ENCODE peak calls at places on chromosome 18, in four cellular contexts. One of them, this sample, is unnamed.
A peak's percentile ranks its signal among the peaks of the same experiment; 100 is the strongest.

GRCh38 chr18:9008709-9009635 is 93.5 kb upstream of the NDUFV2 start:
- DNase-seq in HL-60: no peak
- DNase-seq in GM12878: no peak
- DNase-seq in K562: peak; percentile 99
- DNase-seq in this sample: no peak

GRCh38 chr18:55206941-55207340 is 247.7 kb upstream of the CCDC68 start:
- DNase-seq in GM12878: no peak
- DNase-seq in HL-60: no peak
- DNase-seq in K562: no peak
- DNase-seq in this sample: no peak

GRCh38 chr18:54739476-54739875 is 88.8 kb upstream of the RAB27B start:
- DNase-seq in HL-60: no peak
- DNase-seq in K562: no peak
- DNase-seq in GM12878: no peak
- DNase-seq in this sample: no peak

GRCh38 chr18:50944245-50944917 is 23.5 kb upstream of the ELAC1 start:
- DNase-seq in HL-60: peak; percentile 28
- DNase-seq in K562: no peak
- DNase-seq in GM12878: no peak
- DNase-seq in this sample: no peak

GRCh38 chr18:27860701-27861107 is 316.2 kb downstream of the CDH2 start:
- DNase-seq in K562: no peak
- DNase-seq in HL-60: no peak
- DNase-seq in GM12878: peak; percentile 9
- DNase-seq in this sample: no peak

GRCh38 chr18:55384551-55385275 is 203.3 kb downstream of the TCF4 start:
- DNase-seq in GM12878: no peak
- DNase-seq in HL-60: peak; percentile 40
- DNase-seq in K562: peak; percentile 57
- DNase-seq in this sample: no peak

GRCh38 chr18:48663931-48664847 is 125.4 kb downstream of the CTIF start:
- DNase-seq in GM12878: no peak
- DNase-seq in HL-60: peak; percentile 63
- DNase-seq in K562: peak; percentile 51
- DNase-seq in this sample: peak; percentile 73

GRCh38 chr18:76981388-76981968 is 151.1 kb downstream of the MBP start:
- DNase-seq in GM12878: peak; percentile 52
- DNase-seq in HL-60: no peak
- DNase-seq in K562: no peak
- DNase-seq in this sample: no peak

GRCh38 chr18:69399253-69399652 is 1.4 kb upstream of the DOK6 start:
- DNase-seq in K562: no peak
- DNase-seq in GM12878: no peak
- DNase-seq in HL-60: no peak
- DNase-seq in this sample: no peak

GRCh38 chr18:22838639-22839487 is 94.3 kb upstream of the RBBP8 start:
- DNase-seq in HL-60: no peak
- DNase-seq in K562: no peak
- DNase-seq in GM12878: peak; percentile 8
- DNase-seq in this sample: no peak

GRCh38 chr18:49548266-49548665 is 13.6 kb upstream of the LIPG start:
- DNase-seq in HL-60: no peak
- DNase-seq in K562: no peak
- DNase-seq in GM12878: no peak
- DNase-seq in this sample: no peak

GRCh38 chr18:9135912-9136314 is 668 bp upstream of the ANKRD12 start:
- DNase-seq in HL-60: peak; percentile 60
- DNase-seq in GM12878: no peak
- DNase-seq in K562: peak; percentile 75
- DNase-seq in this sample: peak; percentile 15

GRCh38 chr18:48039769-48040215 is 109.3 kb upstream of the SMAD2 start:
- DNase-seq in K562: no peak
- DNase-seq in GM12878: no peak
- DNase-seq in HL-60: no peak
- DNase-seq in this sample: no peak

GRCh38 chr18:31301201-31301655 is 16.7 kb upstream of the DSG1 start:
- DNase-seq in GM12878: no peak
- DNase-seq in HL-60: no peak
- DNase-seq in K562: no peak
- DNase-seq in this sample: no peak

GRCh38 chr18:34661464-34662087 is 48.5 kb upstream of the DTNA start:
- DNase-seq in HL-60: peak; percentile 30
- DNase-seq in K562: peak; percentile 47
- DNase-seq in GM12878: no peak
- DNase-seq in this sample: peak; percentile 11

GRCh38 chr18:55475916-55476315 is 112.1 kb downstream of the TCF4 start:
- DNase-seq in HL-60: no peak
- DNase-seq in K562: no peak
- DNase-seq in GM12878: no peak
- DNase-seq in this sample: no peak

GRCh38 chr18:49560277-49561126 is 1.4 kb upstream of the LIPG start:
- DNase-seq in GM12878: no peak
- DNase-seq in K562: no peak
- DNase-seq in HL-60: no peak
- DNase-seq in this sample: no peak

GRCh38 chr18:44229693-44230108 is 451.0 kb upstream of the SETBP1 start:
- DNase-seq in GM12878: no peak
- DNase-seq in K562: no peak
- DNase-seq in HL-60: no peak
- DNase-seq in this sample: no peak

GRCh38 chr18:35582899-35583558 is 1.5 kb downstream of the GALNT1 start:
- DNase-seq in GM12878: no peak
- DNase-seq in K562: peak; percentile 58
- DNase-seq in HL-60: no peak
- DNase-seq in this sample: no peak

GRCh38 chr18:79863161-79863945 is 65.6 kb downstream of the KCNG2 start:
- DNase-seq in K562: no peak
- DNase-seq in HL-60: no peak
- DNase-seq in GM12878: no peak
- DNase-seq in this sample: no peak

DNA sequence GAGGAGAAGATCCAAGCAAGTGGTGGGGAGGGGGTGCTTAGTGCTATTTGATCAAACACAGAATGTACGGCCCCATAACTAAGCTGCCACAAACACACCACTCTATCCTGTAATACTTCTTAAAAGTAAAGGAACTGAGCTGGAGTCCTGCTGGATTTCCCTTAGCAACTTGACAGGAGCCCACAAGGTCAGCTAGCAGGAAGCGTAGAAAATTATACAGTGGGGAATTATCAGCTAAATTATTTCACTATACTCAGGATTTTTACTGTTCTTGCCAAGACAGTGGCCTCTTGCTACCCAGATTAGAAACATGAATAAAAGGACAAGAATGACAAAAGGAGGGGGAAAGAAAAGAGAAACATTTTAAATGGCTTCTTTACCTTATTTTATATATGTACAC is 217.1 kb downstream of the ZNF521 start:
- DNase-seq in HL-60: no peak
- DNase-seq in GM12878: no peak
- DNase-seq in K562: no peak
- DNase-seq in this sample: no peak
- TF ChIP-seq POLR2AphosphoS5 in HL-60: no peak
- TF ChIP-seq POLR2AphosphoS5 in GM12878: no peak
- TF ChIP-seq POLR2AphosphoS5 in K562: no peak
- TF ChIP-seq POLR2AphosphoS5 in this sample: no peak

GRCh38 chr18:13139885-13140450 is 78.6 kb upstream of the LDLRAD4 start:
- DNase-seq in HL-60: no peak
- DNase-seq in K562: peak; percentile 17
- DNase-seq in GM12878: no peak
- DNase-seq in this sample: no peak
- TF ChIP-seq SPI1 in HL-60: no peak
- TF ChIP-seq SPI1 in K562: no peak
- TF ChIP-seq SPI1 in GM12878: no peak
- TF ChIP-seq SPI1 in this sample: no peak

GRCh38 chr18:33579147-33579867 is 1.3 kb downstream of the ASXL3 start:
- DNase-seq in K562: no peak
- DNase-seq in GM12878: no peak
- DNase-seq in HL-60: no peak
- DNase-seq in this sample: no peak
- TF ChIP-seq POLR2AphosphoS5 in K562: no peak
- TF ChIP-seq POLR2AphosphoS5 in GM12878: no peak
- TF ChIP-seq POLR2AphosphoS5 in HL-60: no peak
- TF ChIP-seq POLR2AphosphoS5 in this sample: no peak

DNA sequence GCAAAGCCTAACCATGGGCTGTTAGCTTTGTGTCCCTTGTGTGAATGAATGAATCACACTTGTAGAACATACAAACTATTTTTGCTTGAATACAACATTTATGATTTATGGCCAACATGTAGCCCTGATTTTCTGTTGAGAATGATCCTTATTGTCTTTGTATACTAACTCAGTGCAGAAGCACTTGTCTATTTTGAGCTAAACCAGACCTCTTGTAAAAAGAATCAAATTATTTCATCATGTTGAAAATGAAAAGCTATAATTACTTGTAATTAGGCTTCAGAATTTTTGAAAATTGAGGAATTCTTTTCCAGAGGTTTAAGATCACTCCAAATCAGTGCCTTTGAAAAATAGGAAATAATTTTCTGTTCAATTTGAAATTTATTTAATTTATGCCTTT is 85.9 kb downstream of the ZNF407 start:
- DNase-seq in K562: no peak
- DNase-seq in GM12878: no peak
- DNase-seq in HL-60: no peak
- DNase-seq in this sample: no peak
- TF ChIP-seq SPI1 in K562: no peak
- TF ChIP-seq SPI1 in GM12878: no peak
- TF ChIP-seq SPI1 in HL-60: no peak
- TF ChIP-seq SPI1 in this sample: no peak

GRCh38 chr18:59051470-59052165 is 88.1 kb upstream of the SEC11C start:
- DNase-seq in HL-60: no peak
- DNase-seq in K562: no peak
- DNase-seq in GM12878: no peak
- DNase-seq in this sample: no peak

GRCh38 chr18:59055345-59056032 is 84.2 kb upstream of the SEC11C start:
- DNase-seq in K562: no peak
- DNase-seq in HL-60: no peak
- DNase-seq in GM12878: no peak
- DNase-seq in this sample: no peak

GRCh38 chr18:59054892-59055291 is 84.8 kb upstream of the SEC11C start:
- DNase-seq in GM12878: no peak
- DNase-seq in K562: no peak
- DNase-seq in HL-60: no peak
- DNase-seq in this sample: no peak

GRCh38 chr18:59050661-59051057 is 89.0 kb upstream of the SEC11C start:
- DNase-seq in K562: no peak
- DNase-seq in HL-60: no peak
- DNase-seq in GM12878: no peak
- DNase-seq in this sample: no peak

DNA sequence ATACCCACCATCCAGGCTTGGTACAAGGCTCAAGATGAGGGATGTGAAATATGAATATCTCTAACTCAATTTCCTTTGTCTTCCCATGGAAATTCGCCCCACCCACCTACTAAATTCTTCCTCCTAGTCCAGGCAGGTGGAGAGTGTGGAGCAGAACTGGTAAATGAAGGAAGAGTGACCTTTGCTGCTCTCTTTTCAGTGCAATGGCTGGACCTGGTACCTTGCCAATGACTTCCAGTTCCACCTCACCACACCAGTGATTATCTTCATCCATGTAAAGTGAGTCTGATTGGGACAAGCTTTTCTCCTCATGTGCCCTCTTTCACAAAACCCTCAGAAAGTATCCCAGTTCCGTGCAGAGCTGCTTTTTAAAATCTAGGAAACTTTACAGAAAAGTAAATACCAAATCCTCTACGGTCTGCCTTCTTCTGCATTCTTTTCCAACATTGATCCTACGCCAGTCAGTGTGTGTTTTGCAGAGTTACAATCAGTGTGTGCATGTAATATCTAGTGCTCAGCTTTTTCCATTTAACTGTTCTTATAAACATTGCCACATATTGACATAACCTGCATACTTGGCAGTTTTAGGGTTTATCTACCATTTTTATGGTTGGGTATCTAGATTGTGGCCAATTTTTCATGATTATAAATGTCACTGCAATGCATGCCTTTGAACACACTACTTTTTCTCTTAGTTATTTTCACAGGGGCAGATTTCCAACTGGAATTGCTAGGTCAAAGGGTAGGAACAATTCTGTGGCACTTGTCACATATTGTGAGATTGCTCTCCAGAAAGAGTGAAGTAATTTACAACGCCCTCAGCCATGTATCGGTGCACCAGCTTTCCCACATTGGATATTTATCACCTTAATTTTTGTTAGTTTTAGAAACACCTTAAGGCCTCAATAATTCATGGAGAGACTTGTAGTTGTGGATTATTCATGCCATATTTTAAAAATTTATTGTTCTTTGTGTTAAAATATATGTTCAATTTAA is 86.4 kb upstream of the SEC11C start:
- DNase-seq in GM12878: no peak
- DNase-seq in K562: no peak
- DNase-seq in HL-60: no peak
- DNase-seq in this sample: no peak
- TF ChIP-seq POLR2AphosphoS5 in GM12878: no peak
- TF ChIP-seq POLR2AphosphoS5 in K562: no peak
- TF ChIP-seq POLR2AphosphoS5 in HL-60: no peak
- TF ChIP-seq POLR2AphosphoS5 in this sample: no peak